ENCODE peak calls at places on chromosomes 5 and 9, in four cellular contexts. One of them, this sample, is unnamed.

GRCh38 chr9:79408200-79408599 is 163.6 kb upstream of the TLE4 start:
- DNase-seq in cardiac muscle cell: no peak
- DNase-seq in ovary: no peak
- DNase-seq in cardiac fibroblast: no peak
- DNase-seq in this sample: no peak

GRCh38 chr5:135242496-135243193 is 156.4 kb downstream of the MACROH2A1 start:
- DNase-seq in ovary: peak
- DNase-seq in cardiac fibroblast: peak
- DNase-seq in cardiac muscle cell: no peak
- DNase-seq in this sample: peak

GRCh38 chr5:102722930-102723329 is 32.2 kb upstream of the PAM start:
- DNase-seq in cardiac fibroblast: peak
- DNase-seq in ovary: no peak
- DNase-seq in cardiac muscle cell: no peak
- DNase-seq in this sample: no peak

GRCh38 chr5:1442222-1443144 is 2.8 kb downstream of the SLC6A3 start:
- DNase-seq in cardiac fibroblast: no peak
- DNase-seq in ovary: no peak
- DNase-seq in cardiac muscle cell: no peak
- DNase-seq in this sample: no peak

GRCh38 chr9:575139-575538 is 266.4 kb upstream of the DMRT1 start:
- DNase-seq in cardiac muscle cell: no peak
- DNase-seq in ovary: no peak
- DNase-seq in cardiac fibroblast: no peak
- DNase-seq in this sample: no peak

GRCh38 chr5:141876628-141877477 is 1.4 kb downstream of the PCDH1 start:
- DNase-seq in cardiac fibroblast: peak
- DNase-seq in cardiac muscle cell: no peak
- DNase-seq in ovary: no peak
- DNase-seq in this sample: no peak

GRCh38 chr5:56305551-56305950 is 72.4 kb upstream of the ANKRD55 start:
- DNase-seq in cardiac muscle cell: no peak
- DNase-seq in ovary: no peak
- DNase-seq in cardiac fibroblast: no peak
- DNase-seq in this sample: no peak

GRCh38 chr5:1558945-1559344 is 35.2 kb upstream of the LPCAT1 start:
- DNase-seq in cardiac muscle cell: no peak
- DNase-seq in cardiac fibroblast: no peak
- DNase-seq in ovary: no peak
- DNase-seq in this sample: no peak

GRCh38 chr5:163105456-163105855 is 331.9 kb upstream of the CCNG1 start:
- DNase-seq in cardiac muscle cell: no peak
- DNase-seq in cardiac fibroblast: peak
- DNase-seq in ovary: no peak
- DNase-seq in this sample: no peak

GRCh38 chr9:109477269-109478203 is 20.6 kb downstream of the PTPN3 start:
- DNase-seq in cardiac fibroblast: no peak
- DNase-seq in cardiac muscle cell: peak
- DNase-seq in ovary: no peak
- DNase-seq in this sample: no peak

GRCh38 chr5:114174131-114174530 is 187.7 kb upstream of the KCNN2 start:
- DNase-seq in cardiac muscle cell: no peak
- DNase-seq in ovary: no peak
- DNase-seq in cardiac fibroblast: peak
- DNase-seq in this sample: no peak

GRCh38 chr9:77424993-77425392 is 223.1 kb downstream of the GNA14 start:
- DNase-seq in ovary: no peak
- DNase-seq in cardiac muscle cell: no peak
- DNase-seq in cardiac fibroblast: peak
- DNase-seq in this sample: no peak

GRCh38 chr5:41707853-41708603 is 162.2 kb downstream of the OXCT1 start:
- DNase-seq in ovary: no peak
- DNase-seq in cardiac muscle cell: peak
- DNase-seq in cardiac fibroblast: peak
- DNase-seq in this sample: no peak

GRCh38 chr5:118646917-118647316 is 341.4 kb downstream of the DTWD2 start:
- DNase-seq in cardiac muscle cell: no peak
- DNase-seq in ovary: no peak
- DNase-seq in cardiac fibroblast: no peak
- DNase-seq in this sample: no peak

GRCh38 chr9:129886226-129887174 is 51.2 kb downstream of the USP20 start:
- DNase-seq in cardiac muscle cell: no peak
- DNase-seq in cardiac fibroblast: peak
- DNase-seq in ovary: no peak
- DNase-seq in this sample: no peak

GRCh38 chr5:137916923-137917322 is 27.7 kb downstream of the PKD2L2 start:
- DNase-seq in cardiac muscle cell: no peak
- DNase-seq in ovary: no peak
- DNase-seq in cardiac fibroblast: no peak
- DNase-seq in this sample: no peak

GRCh38 chr5:53027913-53028312 is 38.8 kb downstream of the ITGA2 start:
- DNase-seq in cardiac muscle cell: no peak
- DNase-seq in ovary: no peak
- DNase-seq in cardiac fibroblast: peak
- DNase-seq in this sample: no peak

GRCh38 chr9:128887914-128888350 is 6.0 kb downstream of the LRRC8A start:
- DNase-seq in ovary: no peak
- DNase-seq in cardiac muscle cell: no peak
- DNase-seq in cardiac fibroblast: no peak
- DNase-seq in this sample: no peak

GRCh38 chr5:41270423-41271251 is 57.3 kb upstream of the C6 start:
- DNase-seq in cardiac fibroblast: peak
- DNase-seq in cardiac muscle cell: peak
- DNase-seq in ovary: peak
- DNase-seq in this sample: no peak

GRCh38 chr5:80937591-80937990 is 22.6 kb upstream of the RASGRF2 start:
- DNase-seq in cardiac fibroblast: no peak
- DNase-seq in ovary: no peak
- DNase-seq in cardiac muscle cell: no peak
- DNase-seq in this sample: no peak

GRCh38 chr5:131361677-131362315 is 97.9 kb downstream of the CDC42SE2 start:
- DNase-seq in cardiac fibroblast: no peak
- DNase-seq in ovary: no peak
- DNase-seq in cardiac muscle cell: no peak
- DNase-seq in this sample: no peak

GRCh38 chr5:1884638-1885475 is 2.1 kb upstream of the IRX4 start:
- DNase-seq in ovary: no peak
- DNase-seq in cardiac fibroblast: no peak
- DNase-seq in cardiac muscle cell: no peak
- DNase-seq in this sample: no peak

GRCh38 chr9:109574061-109574882 is 76.2 kb upstream of the PTPN3 start:
- DNase-seq in ovary: peak
- DNase-seq in cardiac fibroblast: peak
- DNase-seq in cardiac muscle cell: peak
- DNase-seq in this sample: no peak

GRCh38 chr5:66864240-66864884 is 268.2 kb downstream of the MAST4 start:
- DNase-seq in cardiac muscle cell: no peak
- DNase-seq in cardiac fibroblast: peak
- DNase-seq in ovary: no peak
- DNase-seq in this sample: no peak

GRCh38 chr9:128894764-128895163 is 12.8 kb downstream of the LRRC8A start:
- DNase-seq in ovary: no peak
- DNase-seq in cardiac fibroblast: no peak
- DNase-seq in cardiac muscle cell: no peak
- DNase-seq in this sample: no peak

GRCh38 chr5:34048143-34048542 is 5.1 kb upstream of the C1QTNF3 start:
- DNase-seq in cardiac fibroblast: no peak
- DNase-seq in ovary: no peak
- DNase-seq in cardiac muscle cell: no peak
- DNase-seq in this sample: no peak

GRCh38 chr9:125455132-125455531 is 193.5 kb downstream of the GAPVD1 start:
- DNase-seq in cardiac muscle cell: no peak
- DNase-seq in ovary: no peak
- DNase-seq in cardiac fibroblast: no peak
- DNase-seq in this sample: no peak

GRCh38 chr5:176530406-176530982 is 6.7 kb downstream of the RNF44 start:
- DNase-seq in cardiac fibroblast: no peak
- DNase-seq in cardiac muscle cell: no peak
- DNase-seq in ovary: no peak
- DNase-seq in this sample: no peak

GRCh38 chr9:35844628-35845301 is 15.7 kb downstream of the TMEM8B start:
- DNase-seq in cardiac muscle cell: no peak
- DNase-seq in ovary: no peak
- DNase-seq in cardiac fibroblast: peak
- DNase-seq in this sample: peak

GRCh38 chr5:68196876-68197275 is 18.7 kb upstream of the PIK3R1 start:
- DNase-seq in cardiac muscle cell: no peak
- DNase-seq in cardiac fibroblast: no peak
- DNase-seq in ovary: no peak
- DNase-seq in this sample: peak

GRCh38 chr5:151622367-151623097 is 31.4 kb upstream of the FAT2 start:
- DNase-seq in ovary: no peak
- DNase-seq in cardiac fibroblast: no peak
- DNase-seq in cardiac muscle cell: no peak
- DNase-seq in this sample: no peak

GRCh38 chr5:139193928-139194327 is 4.2 kb downstream of the SIL1 start:
- DNase-seq in cardiac muscle cell: no peak
- DNase-seq in cardiac fibroblast: peak
- DNase-seq in ovary: no peak
- DNase-seq in this sample: no peak

GRCh38 chr5:169980418-169981053 is at the start of gene INSYN2B:
- DNase-seq in cardiac muscle cell: peak
- DNase-seq in ovary: peak
- DNase-seq in cardiac fibroblast: peak
- DNase-seq in this sample: peak

GRCh38 chr5:58241383-58241782 is 218.5 kb downstream of the PLK2 start:
- DNase-seq in cardiac muscle cell: no peak
- DNase-seq in cardiac fibroblast: peak
- DNase-seq in ovary: no peak
- DNase-seq in this sample: no peak

GRCh38 chr9:92393686-92394085 is 10.7 kb downstream of the OGN start:
- DNase-seq in ovary: no peak
- DNase-seq in cardiac fibroblast: peak
- DNase-seq in cardiac muscle cell: no peak
- DNase-seq in this sample: no peak

GRCh38 chr9:69933445-69933844 is 110.2 kb upstream of the MAMDC2 start:
- DNase-seq in ovary: no peak
- DNase-seq in cardiac fibroblast: no peak
- DNase-seq in cardiac muscle cell: no peak
- DNase-seq in this sample: no peak

GRCh38 chr9:69936427-69936826 is 107.2 kb upstream of the MAMDC2 start:
- DNase-seq in cardiac fibroblast: peak
- DNase-seq in ovary: no peak
- DNase-seq in cardiac muscle cell: no peak
- DNase-seq in this sample: no peak

GRCh38 chr9:69931340-69931739 is 110.7 kb downstream of the CFAP95 start:
- DNase-seq in ovary: no peak
- DNase-seq in cardiac fibroblast: peak
- DNase-seq in cardiac muscle cell: no peak
- DNase-seq in this sample: no peak

GRCh38 chr9:69937358-69937757 is 106.3 kb upstream of the MAMDC2 start:
- DNase-seq in cardiac muscle cell: no peak
- DNase-seq in ovary: no peak
- DNase-seq in cardiac fibroblast: peak
- DNase-seq in this sample: no peak

DNA sequence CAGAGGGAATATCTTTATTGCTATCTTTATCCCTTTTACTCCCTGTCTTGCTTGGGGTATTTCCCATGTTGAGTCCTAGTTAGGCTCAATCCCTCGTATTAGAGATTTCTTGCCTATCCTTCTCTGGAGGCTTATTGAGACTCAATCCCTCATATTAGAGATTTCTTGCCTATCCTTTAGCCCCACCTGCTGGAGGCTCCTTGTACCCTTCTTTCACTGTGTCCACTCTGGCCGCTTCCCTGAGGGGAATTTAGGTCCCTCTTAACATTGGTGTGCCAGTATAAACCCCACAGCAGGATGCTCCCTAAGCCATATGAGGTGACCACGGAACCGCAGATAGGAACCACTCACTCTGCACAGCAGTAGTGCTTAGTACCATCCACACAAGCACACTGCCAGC is 110.7 kb upstream of the MAMDC2 start:
- DNase-seq in cardiac fibroblast: peak
- DNase-seq in ovary: no peak
- DNase-seq in cardiac muscle cell: no peak
- DNase-seq in this sample: no peak
- TF ChIP-seq CTCF in cardiac fibroblast: peak
- TF ChIP-seq CTCF in ovary: no peak
- TF ChIP-seq CTCF in cardiac muscle cell: peak
- TF ChIP-seq CTCF in this sample: no peak

GRCh38 chr9:133701981-133702797 is 36.0 kb downstream of the SARDH start:
- DNase-seq in cardiac fibroblast: no peak
- DNase-seq in ovary: peak
- DNase-seq in cardiac muscle cell: no peak
- DNase-seq in this sample: no peak
- H3K4me3 ChIP-seq in cardiac fibroblast: peak
- H3K4me3 ChIP-seq in ovary: peak
- H3K4me3 ChIP-seq in cardiac muscle cell: no peak
- H3K4me3 ChIP-seq in this sample: no peak

GRCh38 chr5:35087971-35088370 is 40.2 kb upstream of the AGXT2 start:
- DNase-seq in cardiac muscle cell: no peak
- DNase-seq in ovary: no peak
- DNase-seq in cardiac fibroblast: peak
- DNase-seq in this sample: no peak

GRCh38 chr5:35091734-35092133 is 44.0 kb upstream of the AGXT2 start:
- DNase-seq in cardiac fibroblast: no peak
- DNase-seq in ovary: no peak
- DNase-seq in cardiac muscle cell: no peak
- DNase-seq in this sample: no peak

GRCh38 chr5:35094966-35095365 is 47.2 kb upstream of the AGXT2 start:
- DNase-seq in cardiac fibroblast: no peak
- DNase-seq in cardiac muscle cell: no peak
- DNase-seq in ovary: no peak
- DNase-seq in this sample: no peak

GRCh38 chr5:35092703-35093102 is 45.0 kb upstream of the AGXT2 start:
- DNase-seq in cardiac muscle cell: no peak
- DNase-seq in ovary: no peak
- DNase-seq in cardiac fibroblast: no peak
- DNase-seq in this sample: no peak

DNA sequence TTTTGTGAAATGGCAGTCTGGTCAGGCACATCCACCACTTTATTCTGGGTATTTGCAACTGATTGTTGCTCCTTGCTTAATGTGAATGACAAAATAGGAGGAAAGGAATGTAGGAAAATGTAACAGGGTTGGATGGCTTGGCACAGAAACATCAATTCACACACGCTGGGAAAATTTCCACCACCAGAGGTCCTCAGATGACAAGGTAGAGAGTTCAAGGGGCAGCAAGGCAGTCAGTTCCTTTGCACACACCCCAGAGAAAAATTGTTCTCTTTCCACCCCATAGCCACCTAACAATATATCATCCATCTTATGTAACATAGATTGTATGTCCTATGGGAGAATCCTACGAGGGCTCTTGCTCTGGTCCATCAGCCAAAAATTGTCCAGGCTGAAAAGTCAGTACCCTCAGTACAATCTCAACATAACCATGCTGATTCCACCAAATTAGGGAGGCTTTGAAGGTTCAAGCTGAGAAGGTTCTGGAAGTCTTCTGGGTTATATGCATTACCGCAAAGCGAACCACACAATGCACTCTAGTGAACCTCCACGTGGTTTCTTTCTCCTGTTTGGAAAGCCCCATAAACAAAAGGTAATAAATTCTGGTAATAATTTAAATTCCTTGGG is 42.1 kb upstream of the AGXT2 start:
- DNase-seq in cardiac muscle cell: peak
- DNase-seq in cardiac fibroblast: peak
- DNase-seq in ovary: peak
- DNase-seq in this sample: peak
- TF ChIP-seq CTCF in cardiac muscle cell: peak
- TF ChIP-seq CTCF in cardiac fibroblast: peak
- TF ChIP-seq CTCF in ovary: peak
- TF ChIP-seq CTCF in this sample: no peak

GRCh38 chr9:36986548-36987408 is 47.3 kb downstream of the PAX5 start:
- DNase-seq in ovary: no peak
- DNase-seq in cardiac muscle cell: no peak
- DNase-seq in cardiac fibroblast: no peak
- DNase-seq in this sample: peak
- H3K4me3 ChIP-seq in ovary: no peak
- H3K4me3 ChIP-seq in cardiac muscle cell: peak
- H3K4me3 ChIP-seq in cardiac fibroblast: no peak
- H3K4me3 ChIP-seq in this sample: no peak